ENCODE peak calls at places on chromosomes 13 and 19, in eight cellular contexts. T is choroid plexus epithelial cell, D is GM04503, E is NCI-H446 treated with DMSO at 0.1 percent for 48 hours, Y is iPS-NIHi11, A is cardiac muscle cell, U is progenitor cell of endocrine pancreas, R is heart left ventricle. B is an unnamed sample.

GRCh38 chr19:35861640-35862160 is 5.0 kb downstream of the KIRREL2 start:
- DNase-seq in Y (peak), A (no peak), E (no peak), D (no peak), T (no peak), U (no peak), R (no peak), B (no peak)

GRCh38 chr13:36912983-36913382 is 7.1 kb downstream of the SMAD9 start:
- DNase-seq in U (no peak), R (no peak), Y (no peak), A (no peak), T (no peak), D (no peak), E (no peak), B (no peak)

GRCh38 chr13:95137096-95137495 is 164.2 kb downstream of the ABCC4 start:
- DNase-seq in T (peak), A (no peak), Y (no peak), D (no peak), U (no peak), R (no peak), E (no peak), B (no peak)

GRCh38 chr13:76991432-76991795 is 467 bp upstream of the CLN5 start:
- DNase-seq in D (no peak), U (no peak), A (no peak), Y (no peak), T (no peak), R (peak), E (no peak), B (peak)

GRCh38 chr19:35557539-35558399 is 5.7 kb downstream of the ATP4A start:
- DNase-seq in U (peak), D (no peak), E (no peak), T (peak), Y (peak), A (peak), R (peak), B (peak)

GRCh38 chr19:4977299-4978174 is 8.6 kb downstream of the KDM4B start:
- DNase-seq in R (peak), U (no peak), D (peak), T (peak), Y (no peak), E (peak), A (peak), B (peak)

GRCh38 chr19:31718041-31718440 is 368.8 kb upstream of the TSHZ3 start:
- DNase-seq in Y (no peak), E (no peak), D (no peak), A (peak), R (no peak), T (peak), U (no peak), B (no peak)

GRCh38 chr19:6800991-6801396 is 28.5 kb downstream of the VAV1 start:
- DNase-seq in T (peak), E (no peak), U (no peak), Y (no peak), D (peak), R (no peak), A (peak), B (no peak)

GRCh38 chr13:23866420-23867026 is 22.7 kb downstream of the MIPEP start:
- DNase-seq in A (no peak), U (no peak), T (no peak), D (no peak), R (no peak), Y (no peak), E (no peak), B (no peak)

GRCh38 chr19:5349041-5349440 is 8.4 kb upstream of the PTPRS start:
- DNase-seq in R (no peak), U (no peak), E (peak), Y (no peak), T (no peak), D (no peak), A (no peak), B (no peak)

GRCh38 chr19:41114132-41114531 is at the start of gene CYP2F1:
- DNase-seq in A (no peak), D (no peak), E (no peak), U (no peak), Y (no peak), T (no peak), R (no peak), B (no peak)

GRCh38 chr13:44393391-44393790 is 19.8 kb downstream of the SERP2 start:
- DNase-seq in U (no peak), A (no peak), Y (no peak), D (no peak), R (no peak), E (no peak), T (peak), B (peak)

B was measured in left colon.